ENCODE peak calls at places on chromosome 13, in nine cellular contexts. T is IMR-90; J is CD4-positive, alpha-beta memory T cell; K is mammary epithelial cell; B is mucosa of descending colon; H is cardiac muscle cell; A is heart right ventricle; M is adipocyte; Q is gastrocnemius medialis. Z is an unnamed sample. For H3K4me1, the result is how much of the 10 kb centered on the place peaks cover.

GRCh38 chr13:79741006-79741405 is 260.1 kb downstream of the NDFIP2 start:
- DNase-seq in K (no peak), Q (no peak), H (peak), T (peak), B (no peak), A (peak), J (no peak), M (peak), Z (no peak)

GRCh38 chr13:38538412-38538811 is 148.5 kb upstream of the FREM2 start:
- DNase-seq in K (no peak), J (no peak), A (no peak), Q (no peak), M (no peak), T (no peak), B (no peak), H (peak), Z (no peak)

GRCh38 chr13:109869312-109870237 is 83.2 kb upstream of the IRS2 start:
- DNase-seq in J (no peak), B (peak), K (peak), H (no peak), T (peak), A (peak), M (no peak), Q (no peak), Z (peak)

GRCh38 chr13:95833713-95834112 is 156.8 kb downstream of the DNAJC3 start:
- DNase-seq in M (peak), A (no peak), Q (no peak), J (no peak), T (peak), H (no peak), B (no peak), K (peak), Z (no peak)

GRCh38 chr13:94129490-94129894 is 350.0 kb downstream of the DCT start:
- DNase-seq in J (no peak), M (no peak), K (no peak), A (no peak), T (peak), H (no peak), B (no peak), Q (no peak), Z (no peak)

GRCh38 chr13:41492432-41493267 is 35.3 kb downstream of the RGCC start:
- DNase-seq in K (no peak), T (no peak), J (peak), Q (no peak), B (no peak), A (no peak), H (no peak), M (no peak), Z (no peak)

GRCh38 chr13:39777527-39778061 is 122.1 kb downstream of the COG6 start:
- DNase-seq in H (no peak), J (peak), T (peak), M (peak), Q (no peak), A (no peak), B (no peak), K (peak), Z (no peak)

GRCh38 chr13:35876601-35877000 is 254.6 kb downstream of the DCLK1 start:
- DNase-seq in A (no peak), J (no peak), K (no peak), M (peak), Q (no peak), H (no peak), B (no peak), T (no peak), Z (no peak)

GRCh38 chr13:27043013-27043412 is 128.6 kb downstream of the USP12 start:
- DNase-seq in H (no peak), Q (no peak), T (peak), K (peak), M (peak), J (no peak), B (no peak), A (peak), Z (no peak)

GRCh38 chr13:51000576-51001260 is 91.1 kb downstream of the RNASEH2B start:
- DNase-seq in M (peak), H (no peak), Q (no peak), T (peak), B (no peak), A (no peak), K (peak), J (no peak), Z (peak)

GRCh38 chr13:27770809-27771208 is 21.5 kb upstream of the GSX1 start:
- DNase-seq in B (peak), M (no peak), T (peak), H (no peak), K (peak), Q (no peak), A (no peak), J (no peak), Z (no peak)

GRCh38 chr13:45809810-45810394 is 41.7 kb downstream of the SIAH3 start:
- DNase-seq in B (no peak), K (no peak), J (no peak), M (no peak), H (no peak), A (no peak), Q (no peak), T (no peak), Z (no peak)

GRCh38 chr13:50518791-50519201 is 324.7 kb downstream of the DLEU7 start:
- DNase-seq in Q (peak), T (peak), M (no peak), K (no peak), H (no peak), A (no peak), J (no peak), B (no peak), Z (no peak)

GRCh38 chr13:111248822-111249221 is 71.6 kb upstream of the TEX29 start:
- DNase-seq in J (no peak), K (no peak), Q (no peak), B (no peak), T (no peak), H (no peak), A (no peak), M (no peak), Z (no peak)

GRCh38 chr13:48585456-48585840 is 52.6 kb upstream of the RCBTB2 start:
- DNase-seq in K (peak), J (no peak), H (no peak), Q (no peak), A (peak), M (no peak), B (no peak), T (no peak), Z (no peak)

GRCh38 chr13:110516500-110516899 is 45.0 kb downstream of the RAB20 start:
- DNase-seq in K (no peak), H (no peak), A (no peak), Q (no peak), M (no peak), B (peak), J (no peak), T (no peak), Z (no peak)

GRCh38 chr13:54185785-54186184 is 1157.2 kb downstream of the OLFM4 start:
- DNase-seq in M (no peak), Q (no peak), B (no peak), J (no peak), A (no peak), K (no peak), H (peak), T (no peak), Z (no peak)

GRCh38 chr13:71624641-71625040 is 242.4 kb downstream of the DACH1 start:
- DNase-seq in B (no peak), K (no peak), Q (no peak), J (no peak), H (no peak), T (no peak), A (no peak), M (no peak), Z (no peak)

GRCh38 chr13:27476943-27477681 is 26.7 kb upstream of the MTIF3 start:
- DNase-seq in A (no peak), M (peak), K (peak), T (peak), J (peak), Q (no peak), B (no peak), H (no peak), Z (no peak)

GRCh38 chr13:110980921-110981320 is 66.1 kb upstream of the ANKRD10 start:
- DNase-seq in Q (no peak), K (no peak), J (no peak), M (no peak), B (no peak), A (no peak), T (no peak), H (no peak), Z (no peak)

GRCh38 chr13:74134226-74134776 is at the start of gene KLF12:
- DNase-seq in B (peak), M (peak), K (peak), J (peak), A (peak), H (peak), T (peak), Q (peak), Z (peak)

GRCh38 chr13:42218576-42218975 is 53.4 kb upstream of the AKAP11 start:
- DNase-seq in H (no peak), T (no peak), J (no peak), B (no peak), M (no peak), A (no peak), K (peak), Q (no peak), Z (peak)

GRCh38 chr13:31029129-31029528 is 96.7 kb downstream of the TEX26 start:
- DNase-seq in M (no peak), H (no peak), A (no peak), Q (no peak), B (no peak), J (no peak), K (no peak), T (no peak), Z (no peak)

GRCh38 chr13:114212096-114212495 is 22.6 kb upstream of the CDC16 start:
- DNase-seq in T (peak), J (no peak), Q (no peak), M (no peak), K (no peak), B (no peak), A (no peak), H (no peak), Z (no peak)

GRCh38 chr13:85864963-85865530 is 65.8 kb upstream of the SLITRK6 start:
- DNase-seq in Q (no peak), A (no peak), K (peak), M (peak), J (no peak), H (peak), T (peak), B (no peak), Z (no peak)

GRCh38 chr13:85286081-85286480 is 513.1 kb downstream of the SLITRK6 start:
- DNase-seq in B (no peak), H (no peak), M (no peak), Q (no peak), A (no peak), J (no peak), T (peak), K (no peak), Z (no peak)

GRCh38 chr13:46593403-46593802 is 40.4 kb downstream of the LRCH1 start:
- DNase-seq in M (no peak), J (peak), B (no peak), H (no peak), A (no peak), Q (no peak), K (no peak), T (no peak), Z (no peak)

DNA sequence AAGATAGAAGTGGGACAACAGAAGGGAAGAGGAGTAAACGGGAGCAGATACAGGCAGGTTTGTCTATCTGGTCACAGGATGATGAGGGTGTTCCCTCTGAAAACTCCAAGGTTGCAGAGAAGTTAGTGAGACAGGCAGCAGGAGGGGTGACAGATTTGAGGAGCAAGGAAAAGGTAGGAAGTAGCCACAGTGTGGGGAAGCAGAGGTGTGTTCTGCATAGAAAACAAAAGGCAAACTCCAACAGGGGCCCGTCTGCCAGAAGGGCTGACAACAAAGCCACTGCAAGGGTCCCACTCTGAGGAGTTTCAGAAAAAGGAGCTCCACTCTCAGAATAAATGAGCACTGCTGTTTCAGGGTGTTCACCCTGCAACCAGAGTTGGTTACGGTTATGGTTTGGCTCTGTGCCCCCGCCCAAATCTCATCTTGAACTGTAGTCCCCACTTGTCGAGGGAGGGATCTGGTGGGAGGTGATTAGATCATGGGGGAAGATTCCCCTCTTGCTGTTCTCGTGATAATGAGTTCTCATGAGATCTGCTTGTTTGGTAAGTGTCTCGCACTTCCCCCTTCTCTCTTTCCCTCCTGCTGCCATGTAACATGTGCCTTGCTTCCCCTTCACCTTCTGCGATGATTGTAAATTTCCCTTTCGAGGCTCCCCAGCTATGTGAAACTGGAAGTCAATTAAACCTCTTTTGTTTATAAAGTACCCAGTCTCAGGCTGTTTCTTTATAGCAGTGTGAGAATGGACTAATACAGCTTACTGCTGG is 32.1 kb downstream of the SMAD9 start:
- DNase-seq in B (no peak), T (no peak), H (no peak), J (no peak), A (no peak), M (no peak), K (no peak), Q (no peak), Z (no peak)
- H3K4me1 ChIP-seq in B (under half), T (under half), H (under half), J (under half), A (under half), M (under half), K (under half), Q (under half), Z (under half)

GRCh38 chr13:106523566-106523965 is 11.9 kb downstream of the EFNB2 start:
- DNase-seq in A (no peak), B (no peak), K (peak), Q (no peak), T (no peak), H (no peak), M (no peak), J (no peak), Z (no peak)

GRCh38 chr13:106522112-106522511 is 13.3 kb downstream of the EFNB2 start:
- DNase-seq in B (no peak), A (no peak), K (peak), Q (no peak), T (no peak), H (no peak), M (no peak), J (no peak), Z (no peak)

GRCh38 chr13:106525865-106526264 is 9.6 kb downstream of the EFNB2 start:
- DNase-seq in K (no peak), H (no peak), M (no peak), Q (no peak), T (no peak), B (no peak), A (no peak), J (no peak), Z (no peak)

GRCh38 chr13:106522898-106523525 is 12.4 kb downstream of the EFNB2 start:
- DNase-seq in Q (no peak), M (no peak), H (no peak), T (no peak), A (no peak), J (no peak), B (peak), K (peak), Z (no peak)

DNA sequence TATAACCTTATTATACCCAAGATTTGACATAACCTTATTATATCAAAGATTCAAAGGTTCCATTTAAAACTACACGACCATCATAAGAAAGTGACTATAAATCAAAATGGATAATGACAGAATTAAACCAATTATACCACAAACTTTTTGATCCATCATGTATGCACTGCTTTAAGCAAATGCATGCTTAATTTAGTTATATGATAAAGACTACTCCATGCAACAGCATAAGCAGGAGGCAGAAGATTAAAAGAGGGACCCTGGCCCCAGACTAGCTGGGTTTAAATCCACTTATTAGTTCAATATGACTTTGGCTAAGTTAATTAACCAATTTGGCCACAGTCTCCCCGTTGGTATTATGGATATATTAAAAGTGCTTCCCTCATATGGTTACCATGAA is 11.4 kb downstream of the EFNB2 start:
- DNase-seq in B (no peak), J (no peak), K (no peak), Q (no peak), T (no peak), A (no peak), M (no peak), H (no peak), Z (no peak)
- H3K4me1 ChIP-seq in B (under half), J (under half), K (under half), Q (under half), T (under half), A (under half), M (under half), H (under half), Z (under half)

GRCh38 chr13:44404261-44405139 is 30.9 kb downstream of the SERP2 start:
- DNase-seq in T (no peak), H (no peak), J (no peak), B (peak), Q (no peak), M (no peak), K (no peak), A (no peak), Z (no peak)
- H3K4me1 ChIP-seq in T (under half), H (half or more), J (under half), B (under half), Q (under half), M (under half), K (under half), A (under half), Z (under half)

GRCh38 chr13:97285221-97285955 is 63.3 kb downstream of the MBNL2 start:
- DNase-seq in M (no peak), T (no peak), A (no peak), K (no peak), Q (no peak), J (no peak), B (no peak), H (no peak), Z (no peak)
- H3K4me1 ChIP-seq in M (under half), T (under half), A (under half), K (under half), Q (half or more), J (under half), B (under half), H (under half), Z (under half)

GRCh38 chr13:100738176-100738855 is 63.7 kb upstream of the TMTC4 start:
- DNase-seq in K (no peak), H (no peak), Q (no peak), T (no peak), J (no peak), M (no peak), A (no peak), B (no peak), Z (no peak)
- H3K4me1 ChIP-seq in K (under half), H (under half), Q (under half), T (under half), J (under half), M (under half), A (under half), B (under half), Z (under half)

GRCh38 chr13:112981361-112981905 is 12.4 kb downstream of the MCF2L start:
- DNase-seq in A (no peak), M (no peak), H (no peak), T (no peak), J (no peak), Q (no peak), K (no peak), B (no peak), Z (peak)

GRCh38 chr13:112983042-112983305 is 14.0 kb downstream of the MCF2L start:
- DNase-seq in H (no peak), B (no peak), K (no peak), T (no peak), Q (no peak), M (no peak), J (no peak), A (no peak), Z (no peak)

GRCh38 chr13:112980441-112980840 is 11.4 kb downstream of the MCF2L start:
- DNase-seq in A (no peak), H (no peak), B (no peak), M (no peak), J (no peak), K (no peak), T (no peak), Q (no peak), Z (no peak)

GRCh38 chr13:112983428-112984196 is 14.6 kb downstream of the MCF2L start:
- DNase-seq in A (peak), T (no peak), Q (no peak), J (no peak), M (no peak), H (peak), K (no peak), B (peak), Z (peak)

DNA sequence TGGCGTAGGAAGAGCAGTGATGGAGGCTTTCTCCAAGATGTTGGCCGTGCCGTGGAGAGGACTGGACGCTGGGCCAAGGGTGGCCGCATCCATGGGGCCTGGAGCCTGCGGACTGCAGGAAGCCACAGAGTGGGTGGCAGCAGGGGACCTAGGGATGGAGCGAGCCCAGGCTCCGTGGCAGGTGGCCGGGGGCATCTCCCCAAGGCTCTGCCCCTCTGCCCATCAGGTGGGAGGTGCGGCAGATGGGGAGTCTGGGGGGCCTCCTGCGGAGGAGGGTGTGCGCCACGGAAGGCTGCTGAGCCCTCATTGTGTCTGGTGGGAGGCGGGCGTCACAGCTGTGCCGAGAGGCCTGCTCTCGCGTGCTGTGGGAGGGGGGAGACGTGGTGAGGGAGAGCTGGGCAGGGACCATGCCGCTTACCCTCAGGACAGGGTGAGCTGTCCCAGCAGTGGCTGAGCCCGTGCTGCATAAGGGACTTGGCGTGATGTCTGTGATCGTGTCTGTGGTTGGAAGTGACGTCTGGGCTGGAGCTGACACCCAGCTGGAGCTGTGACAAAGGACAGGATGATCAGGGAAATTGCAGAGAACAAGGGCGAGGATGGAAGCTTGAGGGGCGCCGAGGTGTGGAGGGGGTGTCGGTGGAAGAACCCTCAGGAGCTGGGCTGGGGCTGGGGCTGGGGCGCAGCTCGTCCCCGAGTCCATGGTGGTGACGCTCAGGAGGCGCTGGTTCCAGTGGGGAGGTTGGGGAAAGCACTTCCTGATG is 13.4 kb downstream of the MCF2L start:
- DNase-seq in B (no peak), Q (no peak), H (no peak), A (no peak), M (no peak), K (no peak), J (no peak), T (no peak), Z (peak)
- H3K4me1 ChIP-seq in B (under half), Q (under half), H (under half), A (under half), M (under half), K (under half), J (under half), T (under half), Z (under half)

GRCh38 chr13:103002279-103002678 is 63.9 kb downstream of the SLC10A2 start:
- DNase-seq in Q (no peak), A (no peak), J (no peak), M (no peak), H (peak), B (no peak), K (no peak), T (no peak), Z (no peak)

GRCh38 chr13:103009061-103009840 is 57.0 kb downstream of the SLC10A2 start:
- DNase-seq in M (peak), Q (no peak), B (no peak), H (no peak), T (no peak), K (no peak), J (no peak), A (no peak), Z (no peak)

GRCh38 chr13:103004790-103005307 is 61.4 kb downstream of the SLC10A2 start:
- DNase-seq in A (peak), Q (no peak), B (no peak), K (no peak), T (no peak), M (no peak), H (peak), J (no peak), Z (no peak)

GRCh38 chr13:103006706-103007426 is 59.4 kb downstream of the SLC10A2 start:
- DNase-seq in Q (no peak), T (no peak), A (peak), K (no peak), J (no peak), H (peak), M (no peak), B (no peak), Z (no peak)

DNA sequence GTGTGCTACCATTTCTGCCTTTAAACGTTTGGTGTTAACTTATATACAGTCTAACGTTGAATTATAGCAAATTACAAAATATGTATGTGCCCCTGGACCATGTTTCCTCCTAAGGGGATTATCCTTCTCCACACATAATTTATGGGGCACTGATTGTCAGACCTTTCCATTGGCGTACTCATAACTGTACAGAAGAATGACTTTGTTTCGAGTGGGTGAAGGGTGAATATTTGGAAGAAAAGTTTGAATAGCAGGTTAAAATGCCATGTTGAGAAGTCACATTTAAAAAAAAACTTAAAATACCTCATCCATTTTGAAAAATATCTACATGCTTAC is 58.8 kb downstream of the SLC10A2 start:
- DNase-seq in M (no peak), H (no peak), A (no peak), J (no peak), K (no peak), B (no peak), T (no peak), Q (no peak), Z (no peak)
- H3K4me1 ChIP-seq in M (under half), H (half or more), A (under half), J (under half), K (under half), B (under half), T (under half), Q (under half), Z (under half)

Z was measured in right cardiac atrium.